ENCODE peak calls at places on chromosome 2, in seven cellular contexts. U is neural crest cell, C is epithelial cell of esophagus, Z is fibroblast of lung, S is SK-N-SH, X is neural progenitor cell, G is GM13976. D is an unnamed sample.
A peak's percentile ranks its signal among the peaks of the same experiment; 100 is the strongest.

GRCh38 chr2:174603280-174603679 is 5.7 kb upstream of the WIPF1 start:
- DNase-seq in U (no peak), C (peak; percentile 76), Z (peak; percentile 76), S (peak; percentile 36), X (peak; percentile 66), G (no peak), D (peak; percentile 35)

GRCh38 chr2:30688956-30689401 is 118.3 kb downstream of the CAPN13 start:
- DNase-seq in U (no peak), C (no peak), Z (no peak), S (peak; percentile 64), X (no peak), G (no peak), D (no peak)

GRCh38 chr2:240586919-240587800 is 626 bp downstream of the CAPN10 start:
- DNase-seq in U (no peak), C (peak; percentile 54), Z (peak; percentile 24), S (peak; percentile 65), X (peak; percentile 82), G (no peak), D (peak; percentile 60)

GRCh38 chr2:186042207-186043028 is 303.8 kb downstream of the FSIP2 start:
- DNase-seq in U (no peak), C (no peak), Z (no peak), S (no peak), X (no peak), G (no peak), D (no peak)

GRCh38 chr2:117085256-117085655 is 729.2 kb upstream of the DDX18 start:
- DNase-seq in U (no peak), C (no peak), Z (no peak), S (no peak), X (no peak), G (no peak), D (no peak)

GRCh38 chr2:46385786-46386577 is 88.8 kb downstream of the EPAS1 start:
- DNase-seq in U (no peak), C (peak; percentile 91), Z (no peak), S (no peak), X (no peak), G (no peak), D (no peak)

GRCh38 chr2:19020144-19021099 is 338.0 kb downstream of the OSR1 start:
- DNase-seq in U (no peak), C (no peak), Z (no peak), S (no peak), X (no peak), G (no peak), D (no peak)

GRCh38 chr2:233075966-233076339 is 15.8 kb downstream of the INPP5D start:
- DNase-seq in U (no peak), C (no peak), Z (no peak), S (no peak), X (no peak), G (peak; percentile 54), D (no peak)

GRCh38 chr2:178482437-178482836 is 2.2 kb downstream of the PLEKHA3 start:
- DNase-seq in U (no peak), C (peak; percentile 8), Z (no peak), S (no peak), X (no peak), G (peak; percentile 44), D (peak; percentile 38)

GRCh38 chr2:121689356-121689755 is 40.1 kb upstream of the CLASP1 start:
- DNase-seq in U (peak; percentile 20), C (no peak), Z (peak; percentile 46), S (peak; percentile 87), X (no peak), G (no peak), D (no peak)
- TF ChIP-seq CTCF in U (peak; percentile 51), C (peak; percentile 29), Z (peak; percentile 60), S (peak; percentile 54), X (peak; percentile 22), G (no peak), D (no peak)

GRCh38 chr2:33597026-33597425 is 2.1 kb downstream of the FAM98A start:
- DNase-seq in U (no peak), C (no peak), Z (no peak), S (no peak), X (no peak), G (no peak), D (no peak)

GRCh38 chr2:33602216-33602830 is 3.2 kb upstream of the FAM98A start:
- DNase-seq in U (no peak), C (peak; percentile 8), Z (peak; percentile 79), S (no peak), X (no peak), G (no peak), D (no peak)

GRCh38 chr2:33599943-33600192 is 769 bp upstream of the FAM98A start:
- DNase-seq in U (no peak), C (no peak), Z (no peak), S (no peak), X (no peak), G (no peak), D (no peak)

GRCh38 chr2:33598472-33599174 is 476 bp downstream of the FAM98A start:
- DNase-seq in U (peak; percentile 12), C (peak; percentile 60), Z (peak; percentile 70), S (peak; percentile 50), X (peak; percentile 52), G (peak; percentile 66), D (peak; percentile 53)

DNA sequence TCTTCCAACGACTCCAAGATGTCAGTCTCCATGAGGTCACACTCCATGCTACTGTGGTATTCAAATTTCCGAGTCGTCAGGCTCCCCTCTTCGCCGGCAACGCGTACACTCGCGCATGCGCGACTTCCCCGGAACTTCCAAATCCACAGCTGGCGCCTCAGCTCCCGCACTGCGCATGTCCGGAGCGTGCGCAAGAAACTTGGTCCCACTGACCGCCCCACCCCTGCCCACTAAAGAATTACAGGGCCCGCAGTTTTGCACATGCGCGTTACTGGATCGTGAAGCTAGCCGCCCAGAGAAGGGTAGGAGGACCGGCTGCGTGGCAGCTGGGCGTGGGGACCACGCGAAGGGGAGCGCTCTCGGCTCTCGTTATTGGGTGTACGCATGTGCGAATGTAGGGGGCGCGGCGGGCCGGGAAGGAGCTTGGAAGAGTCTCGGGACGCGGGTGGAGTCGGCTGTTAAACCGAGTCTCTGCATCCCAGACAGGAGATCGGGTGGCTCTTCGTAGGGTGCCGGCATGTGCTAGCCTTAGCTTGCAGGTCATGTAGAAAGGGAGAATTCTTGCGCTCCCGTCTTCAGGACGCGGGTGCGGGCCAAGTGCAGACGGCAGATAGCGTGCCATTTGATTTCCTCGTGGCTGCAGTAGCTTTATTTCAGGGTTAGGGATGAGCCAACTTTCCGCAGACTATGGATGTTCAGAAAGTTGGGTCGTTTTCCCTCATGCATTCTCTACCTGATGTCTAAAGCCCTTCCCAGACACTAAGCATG is at the start of gene FAM98A:
- DNase-seq in U (peak; percentile 98), C (peak; percentile 99), Z (peak; percentile 98), S (peak; percentile 98), X (peak; percentile 98), G (peak; percentile 97), D (peak; percentile 97)
- TF ChIP-seq CTCF in U (peak; percentile 17), C (no peak), Z (peak; percentile 23), S (peak; percentile 24), X (peak; percentile 41), G (no peak), D (no peak)

DNA sequence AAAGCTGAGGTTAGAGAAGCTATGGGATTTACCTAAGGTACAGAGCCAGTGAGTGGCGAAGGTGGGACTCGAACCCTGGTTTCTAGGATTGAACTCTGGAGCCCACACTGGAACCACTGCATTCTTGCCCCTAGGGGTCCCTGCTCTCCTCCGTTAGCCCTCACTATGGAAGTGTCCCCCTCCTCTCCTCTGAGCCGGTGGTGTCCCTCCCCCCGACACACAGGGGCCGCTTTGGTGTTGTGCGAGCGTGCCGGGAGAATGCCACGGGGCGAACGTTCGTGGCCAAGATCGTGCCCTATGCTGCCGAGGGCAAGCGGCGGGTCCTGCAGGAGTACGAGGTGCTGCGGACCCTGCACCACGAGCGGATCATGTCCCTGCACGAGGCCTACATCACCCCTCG is 8.5 kb upstream of the GMPPA start:
- DNase-seq in U (no peak), C (no peak), Z (no peak), S (no peak), X (no peak), G (no peak), D (no peak)
- TF ChIP-seq CTCF in U (no peak), C (no peak), Z (peak; percentile 15), S (no peak), X (peak; percentile 33), G (no peak), D (no peak)

GRCh38 chr2:102837626-102838198 is 75.9 kb downstream of the TMEM182 start:
- DNase-seq in U (no peak), C (no peak), Z (no peak), S (no peak), X (no peak), G (no peak), D (no peak)

GRCh38 chr2:102843759-102844443 is 82.1 kb downstream of the TMEM182 start:
- DNase-seq in U (no peak), C (no peak), Z (no peak), S (peak; percentile 57), X (no peak), G (no peak), D (no peak)

GRCh38 chr2:102844911-102845310 is 83.1 kb downstream of the TMEM182 start:
- DNase-seq in U (no peak), C (no peak), Z (no peak), S (no peak), X (no peak), G (no peak), D (no peak)

GRCh38 chr2:102839668-102840388 is 78.0 kb downstream of the TMEM182 start:
- DNase-seq in U (peak; percentile 64), C (peak; percentile 44), Z (peak; percentile 12), S (peak; percentile 40), X (peak; percentile 74), G (peak; percentile 41), D (peak; percentile 41)

DNA sequence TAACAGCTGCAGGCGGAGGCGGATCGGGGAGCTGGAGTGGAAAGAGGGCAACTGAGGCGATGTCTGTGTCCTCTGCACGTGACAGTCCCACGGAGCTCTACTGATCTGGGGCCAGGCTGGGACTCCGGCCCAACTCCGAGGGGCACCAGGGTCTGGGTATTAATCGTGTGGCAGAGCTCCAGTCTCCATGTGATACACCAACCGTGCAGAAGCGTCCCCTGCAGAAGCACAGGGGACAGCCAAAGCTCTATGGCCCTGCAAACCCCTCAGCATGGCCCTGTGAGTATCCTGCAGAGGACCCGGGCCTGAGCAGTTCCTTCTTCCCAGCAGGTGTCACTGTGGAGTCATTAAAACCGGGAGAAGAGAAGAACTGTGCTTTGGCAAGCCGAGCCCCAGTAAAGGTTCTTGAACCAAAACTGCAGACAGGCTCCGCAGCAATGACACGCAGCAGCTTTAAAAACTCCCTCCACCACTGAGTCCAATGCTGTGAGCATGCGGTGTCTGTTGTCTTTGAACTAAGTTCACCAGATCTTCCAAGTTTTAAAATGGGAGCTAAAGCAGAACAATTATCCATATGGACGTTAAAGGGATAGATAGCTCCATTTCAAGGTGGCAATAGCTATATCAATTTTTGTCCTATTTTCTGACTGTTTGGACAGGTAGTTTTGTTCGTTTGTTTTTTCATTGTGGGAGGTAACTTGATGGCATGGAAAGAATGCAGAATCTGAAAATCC is 79.4 kb downstream of the TMEM182 start:
- DNase-seq in U (peak; percentile 68), C (peak; percentile 59), Z (peak; percentile 39), S (peak; percentile 55), X (peak; percentile 87), G (peak; percentile 46), D (peak; percentile 43)
- TF ChIP-seq CTCF in U (peak; percentile 69), C (peak; percentile 56), Z (peak; percentile 68), S (peak; percentile 63), X (peak; percentile 69), G (peak; percentile 23), D (peak; percentile 70)

GRCh38 chr2:142037744-142038143 is 93.1 kb downstream of the LRP1B start:
- DNase-seq in U (no peak), C (peak; percentile 39), Z (peak; percentile 49), S (no peak), X (peak; percentile 26), G (no peak), D (no peak)
- TF ChIP-seq CTCF in U (no peak), C (peak; percentile 31), Z (no peak), S (no peak), X (peak; percentile 7), G (no peak), D (no peak)

D was measured in GM10248.